ENCODE peak calls at places on chromosome 11, in eight cellular contexts. K is hepatocyte, T is epithelial cell of esophagus, O is MM.1S, A is pancreas, M is fibroblast of the aortic adventitia, F is uterus, R is tibial artery. Y is an unnamed sample.

GRCh38 chr11:36041988-36042606 is 98.2 kb downstream of the LDLRAD3 start:
- DNase-seq in K (no peak), T (peak; percentile 20), O (no peak), A (no peak), M (peak; percentile 50), F (no peak), R (no peak), Y (peak; percentile 5)

GRCh38 chr11:3022300-3022967 is 30.3 kb upstream of the NAP1L4 start:
- DNase-seq in K (no peak), T (peak; percentile 90), O (no peak), A (no peak), M (peak; percentile 74), F (no peak), R (no peak), Y (peak; percentile 60)

GRCh38 chr11:26365284-26365683 is 33.4 kb downstream of the ANO3 start:
- DNase-seq in K (no peak), T (no peak), O (no peak), A (no peak), M (no peak), F (no peak), R (no peak), Y (no peak)

GRCh38 chr11:1762537-1763302 is 1.0 kb downstream of the CTSD start:
- DNase-seq in K (peak; percentile 71), T (peak; percentile 74), O (no peak), A (peak; percentile 85), M (peak; percentile 56), F (peak; percentile 57), R (peak; percentile 85), Y (no peak)

GRCh38 chr11:94873910-94874575 is 99.3 kb downstream of the CWC15 start:
- DNase-seq in K (no peak), T (no peak), O (no peak), A (no peak), M (peak; percentile 29), F (no peak), R (no peak), Y (no peak)

GRCh38 chr11:110086892-110087309 is 6.3 kb upstream of the ZC3H12C start:
- DNase-seq in K (no peak), T (peak; percentile 95), O (no peak), A (no peak), M (peak; percentile 77), F (no peak), R (no peak), Y (no peak)

GRCh38 chr11:126415669-126416420 is 60.4 kb downstream of the ST3GAL4 start:
- DNase-seq in K (peak; percentile 39), T (no peak), O (no peak), A (no peak), M (peak; percentile 91), F (peak; percentile 76), R (no peak), Y (no peak)

GRCh38 chr11:84468255-84468654 is 1158.9 kb downstream of the DLG2 start:
- DNase-seq in K (no peak), T (no peak), O (no peak), A (no peak), M (peak; percentile 28), F (no peak), R (no peak), Y (no peak)

GRCh38 chr11:64123102-64123434 is 42.8 kb downstream of the MACROD1 start:
- DNase-seq in K (no peak), T (peak; percentile 29), O (no peak), A (peak; percentile 84), M (no peak), F (no peak), R (no peak), Y (no peak)

GRCh38 chr11:19978668-19979518 is 181.4 kb downstream of the DBX1 start:
- DNase-seq in K (peak; percentile 72), T (peak; percentile 95), O (no peak), A (no peak), M (peak; percentile 90), F (peak; percentile 66), R (no peak), Y (peak; percentile 61)

GRCh38 chr11:34468209-34468841 is 29.6 kb downstream of the CAT start:
- DNase-seq in K (peak; percentile 61), T (peak; percentile 59), O (peak; percentile 75), A (no peak), M (peak; percentile 15), F (no peak), R (no peak), Y (peak; percentile 68)

GRCh38 chr11:112004389-112004788 is 20.8 kb upstream of the DLAT start:
- DNase-seq in K (no peak), T (no peak), O (no peak), A (no peak), M (no peak), F (no peak), R (no peak), Y (peak; percentile 75)

GRCh38 chr11:27097538-27097937 is 56.9 kb downstream of the BBOX1 start:
- DNase-seq in K (no peak), T (no peak), O (no peak), A (no peak), M (no peak), F (no peak), R (no peak), Y (no peak)

GRCh38 chr11:86671386-86672006 is 920 bp downstream of the ME3 start:
- DNase-seq in K (peak; percentile 51), T (peak; percentile 36), O (peak; percentile 14), A (peak; percentile 46), M (peak; percentile 34), F (peak; percentile 85), R (peak; percentile 89), Y (no peak)

GRCh38 chr11:208177-208916 is 839 bp downstream of the RIC8A start:
- DNase-seq in K (peak; percentile 93), T (peak; percentile 81), O (peak; percentile 87), A (peak; percentile 75), M (peak; percentile 58), F (peak; percentile 68), R (peak; percentile 91), Y (peak; percentile 88)

GRCh38 chr11:110065189-110065588 is 28.0 kb upstream of the ZC3H12C start:
- DNase-seq in K (no peak), T (peak; percentile 83), O (no peak), A (no peak), M (no peak), F (no peak), R (no peak), Y (no peak)

GRCh38 chr11:117929568-117930207 is 486 bp upstream of the TMPRSS13 start:
- DNase-seq in K (no peak), T (peak; percentile 22), O (no peak), A (no peak), M (no peak), F (no peak), R (no peak), Y (no peak)

GRCh38 chr11:117930208-117930570 is 987 bp upstream of the TMPRSS13 start:
- DNase-seq in K (no peak), T (no peak), O (no peak), A (no peak), M (no peak), F (no peak), R (peak; percentile 25), Y (no peak)

GRCh38 chr11:117927926-117928325 is 1.3 kb downstream of the TMPRSS13 start:
- DNase-seq in K (no peak), T (no peak), O (no peak), A (no peak), M (no peak), F (no peak), R (peak; percentile 17), Y (no peak)

GRCh38 chr11:117930668-117931330 is 1.6 kb upstream of the TMPRSS13 start:
- DNase-seq in K (no peak), T (no peak), O (no peak), A (no peak), M (no peak), F (no peak), R (peak; percentile 35), Y (peak; percentile 42)

GRCh38 chr11:117928818-117929567 is at the start of gene TMPRSS13:
- DNase-seq in K (peak; percentile 42), T (peak; percentile 92), O (no peak), A (peak; percentile 33), M (no peak), F (no peak), R (peak; percentile 52), Y (no peak)
- TF ChIP-seq CTCF in K (no peak), T (peak; percentile 37), O (no peak), A (no peak), M (no peak), F (no peak), R (no peak), Y (no peak)

GRCh38 chr11:22432331-22433065 is 94.3 kb downstream of the SLC17A6 start:
- DNase-seq in K (no peak), T (peak; percentile 18), O (no peak), A (peak; percentile 29), M (peak; percentile 18), F (peak; percentile 21), R (no peak), Y (no peak)
- H3K4me3 ChIP-seq in K (no peak overlapping the region), T (peak overlapping the region; percentile 25), O (no peak overlapping the region), A (no peak overlapping the region), M (peak overlapping the region; percentile 34), F (peak overlapping the region; percentile 27), R (peak overlapping the region; percentile 35), Y (no peak overlapping the region)

GRCh38 chr11:134519390-134519750 is 107.3 kb upstream of the B3GAT1 start:
- DNase-seq in K (no peak), T (no peak), O (no peak), A (no peak), M (no peak), F (no peak), R (no peak), Y (no peak)
- TF ChIP-seq CTCF in K (no peak), T (no peak), O (no peak), A (no peak), M (no peak), F (no peak), R (no peak), Y (no peak)

GRCh38 chr11:132251095-132251494 is 880.7 kb downstream of the NTM start:
- DNase-seq in K (no peak), T (no peak), O (no peak), A (no peak), M (no peak), F (no peak), R (no peak), Y (no peak)

GRCh38 chr11:132245558-132246385 is 875.4 kb downstream of the NTM start:
- DNase-seq in K (no peak), T (no peak), O (no peak), A (no peak), M (no peak), F (no peak), R (no peak), Y (no peak)

GRCh38 chr11:132244871-132245557 is 874.6 kb downstream of the NTM start:
- DNase-seq in K (no peak), T (no peak), O (no peak), A (no peak), M (no peak), F (no peak), R (no peak), Y (no peak)

GRCh38 chr11:132249256-132249655 is 878.8 kb downstream of the NTM start:
- DNase-seq in K (no peak), T (no peak), O (no peak), A (no peak), M (no peak), F (no peak), R (no peak), Y (no peak)

GRCh38 chr11:132248585-132248984 is 878.2 kb downstream of the NTM start:
- DNase-seq in K (no peak), T (no peak), O (no peak), A (no peak), M (no peak), F (no peak), R (no peak), Y (no peak)
- H3K4me3 ChIP-seq in K (no peak overlapping the region), T (no peak overlapping the region), O (no peak overlapping the region), A (no peak overlapping the region), M (no peak overlapping the region), F (no peak overlapping the region), R (no peak overlapping the region), Y (no peak overlapping the region)

GRCh38 chr11:13261600-13262061 is 16.0 kb upstream of the BMAL1 start:
- DNase-seq in K (no peak), T (peak; percentile 88), O (no peak), A (no peak), M (peak; percentile 85), F (peak; percentile 20), R (no peak), Y (no peak)
- TF ChIP-seq CTCF in K (no peak), T (no peak), O (no peak), A (no peak), M (no peak), F (no peak), R (no peak), Y (no peak)

Y was measured in GM12865.